ENCODE peak calls at places on chromosomes 3 and 15, in four cellular contexts. O is ELF-1; L is pancreas; G is activated naive CD4-positive, alpha-beta T cell treated with Interleukin-2 at 50 U/mL for 16 hours. J is an unnamed sample.

GRCh38 chr15:88266170-88266569 is 9.6 kb upstream of the NTRK3 start:
- DNase-seq in G (no peak), L (no peak), O (no peak), J (no peak)

GRCh38 chr15:60507596-60508424 is 28.9 kb upstream of the ICE2 start:
- DNase-seq in O (peak), L (peak), G (peak), J (peak)

GRCh38 chr3:186882881-186883685 is 40.6 kb downstream of the ADIPOQ start:
- DNase-seq in L (no peak), G (peak), O (no peak), J (no peak)

GRCh38 chr15:90619468-90619867 is 89.7 kb downstream of the CRTC3 start:
- DNase-seq in O (no peak), G (no peak), L (no peak), J (no peak)

GRCh38 chr3:184567924-184568590 is 6.5 kb downstream of the EPHB3 start:
- DNase-seq in O (peak), L (peak), G (no peak), J (no peak)

GRCh38 chr3:150314248-150315027 is 93.7 kb upstream of the TSC22D2 start:
- DNase-seq in L (peak), O (peak), G (no peak), J (no peak)

GRCh38 chr15:78076231-78077052 is 1.1 kb downstream of the TBC1D2B start:
- DNase-seq in G (no peak), O (no peak), L (no peak), J (no peak)

GRCh38 chr3:48347500-48347899 is 14.0 kb upstream of the SPINK8 start:
- DNase-seq in L (no peak), O (no peak), G (no peak), J (no peak)

GRCh38 chr3:185549651-185550111 is 2.7 kb downstream of the LIPH start:
- DNase-seq in O (no peak), L (no peak), G (no peak), J (no peak)

GRCh38 chr15:67690936-67691335 is 134.4 kb upstream of the SKOR1 start:
- DNase-seq in L (no peak), G (no peak), O (no peak), J (no peak)

GRCh38 chr15:60326824-60327654 is 70.7 kb downstream of the ANXA2 start:
- DNase-seq in O (peak), L (no peak), G (no peak), J (peak)

GRCh38 chr3:52039846-52040245 is 16.5 kb downstream of the DUSP7 start:
- DNase-seq in G (no peak), O (peak), L (peak), J (no peak)

GRCh38 chr3:5143459-5143858 is 21.4 kb downstream of the ARL8B start:
- DNase-seq in L (no peak), G (no peak), O (no peak), J (no peak)

GRCh38 chr15:23472678-23473077 is 25.6 kb upstream of the GOLGA6L2 start:
- DNase-seq in O (no peak), L (no peak), G (no peak), J (no peak)

GRCh38 chr3:62095080-62095479 is 278.3 kb downstream of the FEZF2 start:
- DNase-seq in L (no peak), G (no peak), O (no peak), J (no peak)

GRCh38 chr3:167031364-167032049 is 348.6 kb downstream of the ZBBX start:
- DNase-seq in L (no peak), G (no peak), O (no peak), J (no peak)

GRCh38 chr3:30611613-30612421 is 5.4 kb downstream of the TGFBR2 start:
- DNase-seq in L (no peak), G (no peak), O (no peak), J (peak)

J was measured in immature natural killer cell.